ENCODE peak calls at places on chromosomes 2 and 18, in ten cellular contexts. One of them, this sample, is unnamed.

GRCh38 chr2:217901826-217902225 is 101.0 kb downstream of the TNS1 start:
- DNase-seq in GM03348: peak
- DNase-seq in BE2C: no peak
- DNase-seq in NCI-H1417: no peak
- DNase-seq in A549: peak
- DNase-seq in GM06990: no peak
- DNase-seq in NCI-H748 treated with DMSO at 0.1 percent for 48 hours: no peak
- DNase-seq in uterus: peak
- DNase-seq in heart right ventricle: no peak
- DNase-seq in C1 segment of cervical spinal cord: no peak
- DNase-seq in this sample: peak

GRCh38 chr2:121824264-121824663 is 68.8 kb downstream of the TSN start:
- DNase-seq in uterus: no peak
- DNase-seq in heart right ventricle: no peak
- DNase-seq in NCI-H1417: no peak
- DNase-seq in BE2C: no peak
- DNase-seq in C1 segment of cervical spinal cord: no peak
- DNase-seq in GM03348: no peak
- DNase-seq in A549: no peak
- DNase-seq in NCI-H748 treated with DMSO at 0.1 percent for 48 hours: no peak
- DNase-seq in GM06990: no peak
- DNase-seq in this sample: no peak

GRCh38 chr18:79903071-79903635 is 48.3 kb downstream of the SLC66A2 start:
- DNase-seq in GM03348: peak
- DNase-seq in A549: no peak
- DNase-seq in BE2C: no peak
- DNase-seq in C1 segment of cervical spinal cord: no peak
- DNase-seq in GM06990: no peak
- DNase-seq in heart right ventricle: no peak
- DNase-seq in uterus: no peak
- DNase-seq in NCI-H748 treated with DMSO at 0.1 percent for 48 hours: no peak
- DNase-seq in NCI-H1417: no peak
- DNase-seq in this sample: peak

GRCh38 chr2:42105330-42106256 is 57.8 kb downstream of the PKDCC start:
- DNase-seq in heart right ventricle: no peak
- DNase-seq in NCI-H748 treated with DMSO at 0.1 percent for 48 hours: no peak
- DNase-seq in BE2C: no peak
- DNase-seq in NCI-H1417: peak
- DNase-seq in uterus: no peak
- DNase-seq in GM03348: no peak
- DNase-seq in A549: no peak
- DNase-seq in GM06990: peak
- DNase-seq in C1 segment of cervical spinal cord: no peak
- DNase-seq in this sample: no peak

GRCh38 chr2:234863043-234863934 is 88.5 kb upstream of the SH3BP4 start:
- DNase-seq in GM03348: peak
- DNase-seq in A549: peak
- DNase-seq in NCI-H1417: no peak
- DNase-seq in NCI-H748 treated with DMSO at 0.1 percent for 48 hours: no peak
- DNase-seq in heart right ventricle: peak
- DNase-seq in GM06990: no peak
- DNase-seq in uterus: peak
- DNase-seq in BE2C: peak
- DNase-seq in C1 segment of cervical spinal cord: peak
- DNase-seq in this sample: peak

GRCh38 chr2:146850746-146851145 is 994.1 kb upstream of the ACVR2A start:
- DNase-seq in BE2C: no peak
- DNase-seq in uterus: no peak
- DNase-seq in NCI-H748 treated with DMSO at 0.1 percent for 48 hours: no peak
- DNase-seq in GM03348: no peak
- DNase-seq in NCI-H1417: no peak
- DNase-seq in heart right ventricle: no peak
- DNase-seq in C1 segment of cervical spinal cord: no peak
- DNase-seq in GM06990: no peak
- DNase-seq in A549: no peak
- DNase-seq in this sample: no peak

GRCh38 chr2:168583710-168584521 is 127.8 kb downstream of the CERS6 start:
- DNase-seq in uterus: peak
- DNase-seq in GM03348: peak
- DNase-seq in NCI-H1417: peak
- DNase-seq in NCI-H748 treated with DMSO at 0.1 percent for 48 hours: no peak
- DNase-seq in heart right ventricle: no peak
- DNase-seq in A549: no peak
- DNase-seq in GM06990: no peak
- DNase-seq in C1 segment of cervical spinal cord: no peak
- DNase-seq in BE2C: no peak
- DNase-seq in this sample: no peak

GRCh38 chr2:46481541-46482193 is 2.3 kb downstream of the TMEM247 start:
- DNase-seq in uterus: no peak
- DNase-seq in heart right ventricle: no peak
- DNase-seq in GM06990: no peak
- DNase-seq in BE2C: no peak
- DNase-seq in NCI-H748 treated with DMSO at 0.1 percent for 48 hours: peak
- DNase-seq in NCI-H1417: peak
- DNase-seq in C1 segment of cervical spinal cord: no peak
- DNase-seq in GM03348: peak
- DNase-seq in A549: peak
- DNase-seq in this sample: no peak

GRCh38 chr2:48496867-48497266 is 33.1 kb upstream of the STON1 start:
- DNase-seq in BE2C: no peak
- DNase-seq in NCI-H748 treated with DMSO at 0.1 percent for 48 hours: no peak
- DNase-seq in NCI-H1417: no peak
- DNase-seq in uterus: no peak
- DNase-seq in GM06990: no peak
- DNase-seq in heart right ventricle: no peak
- DNase-seq in C1 segment of cervical spinal cord: no peak
- DNase-seq in A549: no peak
- DNase-seq in GM03348: peak
- DNase-seq in this sample: no peak

GRCh38 chr2:82675186-82675585 is 1783.9 kb downstream of the SUCLG1 start:
- DNase-seq in C1 segment of cervical spinal cord: no peak
- DNase-seq in NCI-H1417: no peak
- DNase-seq in BE2C: no peak
- DNase-seq in uterus: no peak
- DNase-seq in NCI-H748 treated with DMSO at 0.1 percent for 48 hours: no peak
- DNase-seq in GM06990: no peak
- DNase-seq in GM03348: no peak
- DNase-seq in heart right ventricle: no peak
- DNase-seq in A549: no peak
- DNase-seq in this sample: no peak

GRCh38 chr2:47541848-47542450 is 139.0 kb downstream of the MSH2 start:
- DNase-seq in NCI-H1417: peak
- DNase-seq in GM03348: no peak
- DNase-seq in uterus: no peak
- DNase-seq in heart right ventricle: no peak
- DNase-seq in C1 segment of cervical spinal cord: peak
- DNase-seq in BE2C: no peak
- DNase-seq in A549: no peak
- DNase-seq in NCI-H748 treated with DMSO at 0.1 percent for 48 hours: no peak
- DNase-seq in GM06990: no peak
- DNase-seq in this sample: no peak

GRCh38 chr2:1660656-1661650 is 83.4 kb downstream of the PXDN start:
- DNase-seq in NCI-H748 treated with DMSO at 0.1 percent for 48 hours: no peak
- DNase-seq in A549: no peak
- DNase-seq in C1 segment of cervical spinal cord: no peak
- DNase-seq in uterus: no peak
- DNase-seq in NCI-H1417: no peak
- DNase-seq in GM03348: no peak
- DNase-seq in GM06990: no peak
- DNase-seq in BE2C: no peak
- DNase-seq in heart right ventricle: no peak
- DNase-seq in this sample: peak

GRCh38 chr18:74284501-74285004 is 7.2 kb downstream of the CYB5A start:
- DNase-seq in NCI-H748 treated with DMSO at 0.1 percent for 48 hours: peak
- DNase-seq in C1 segment of cervical spinal cord: peak
- DNase-seq in BE2C: no peak
- DNase-seq in GM03348: no peak
- DNase-seq in heart right ventricle: no peak
- DNase-seq in GM06990: no peak
- DNase-seq in uterus: peak
- DNase-seq in NCI-H1417: peak
- DNase-seq in A549: no peak
- DNase-seq in this sample: peak

GRCh38 chr2:232879618-232880494 is 9.8 kb downstream of the SNORC start:
- DNase-seq in BE2C: no peak
- DNase-seq in C1 segment of cervical spinal cord: no peak
- DNase-seq in GM03348: no peak
- DNase-seq in uterus: no peak
- DNase-seq in A549: no peak
- DNase-seq in NCI-H1417: no peak
- DNase-seq in heart right ventricle: no peak
- DNase-seq in NCI-H748 treated with DMSO at 0.1 percent for 48 hours: no peak
- DNase-seq in GM06990: no peak
- DNase-seq in this sample: peak

GRCh38 chr2:2904721-2905340 is 472.8 kb downstream of the EIPR1 start:
- DNase-seq in heart right ventricle: no peak
- DNase-seq in C1 segment of cervical spinal cord: no peak
- DNase-seq in NCI-H748 treated with DMSO at 0.1 percent for 48 hours: no peak
- DNase-seq in BE2C: peak
- DNase-seq in uterus: no peak
- DNase-seq in GM06990: no peak
- DNase-seq in A549: no peak
- DNase-seq in NCI-H1417: no peak
- DNase-seq in GM03348: no peak
- DNase-seq in this sample: no peak

GRCh38 chr2:31253344-31254155 is 19.6 kb downstream of the EHD3 start:
- DNase-seq in uterus: no peak
- DNase-seq in NCI-H748 treated with DMSO at 0.1 percent for 48 hours: no peak
- DNase-seq in GM03348: no peak
- DNase-seq in A549: no peak
- DNase-seq in heart right ventricle: no peak
- DNase-seq in NCI-H1417: no peak
- DNase-seq in GM06990: peak
- DNase-seq in BE2C: no peak
- DNase-seq in C1 segment of cervical spinal cord: no peak
- DNase-seq in this sample: no peak

GRCh38 chr2:121071058-121071504 is 213.9 kb downstream of the TFCP2L1 start:
- DNase-seq in NCI-H748 treated with DMSO at 0.1 percent for 48 hours: peak
- DNase-seq in heart right ventricle: peak
- DNase-seq in NCI-H1417: peak
- DNase-seq in A549: peak
- DNase-seq in GM03348: peak
- DNase-seq in GM06990: no peak
- DNase-seq in BE2C: peak
- DNase-seq in uterus: peak
- DNase-seq in C1 segment of cervical spinal cord: peak
- DNase-seq in this sample: peak

GRCh38 chr2:21092308-21092869 is 31.4 kb upstream of the TDRD15 start:
- DNase-seq in GM06990: no peak
- DNase-seq in NCI-H748 treated with DMSO at 0.1 percent for 48 hours: no peak
- DNase-seq in NCI-H1417: no peak
- DNase-seq in A549: no peak
- DNase-seq in uterus: no peak
- DNase-seq in heart right ventricle: no peak
- DNase-seq in C1 segment of cervical spinal cord: no peak
- DNase-seq in GM03348: no peak
- DNase-seq in BE2C: no peak
- DNase-seq in this sample: no peak

GRCh38 chr2:5915926-5916325 is 223.7 kb downstream of the SOX11 start:
- DNase-seq in C1 segment of cervical spinal cord: no peak
- DNase-seq in GM03348: no peak
- DNase-seq in uterus: no peak
- DNase-seq in GM06990: no peak
- DNase-seq in heart right ventricle: no peak
- DNase-seq in BE2C: peak
- DNase-seq in NCI-H1417: peak
- DNase-seq in A549: no peak
- DNase-seq in NCI-H748 treated with DMSO at 0.1 percent for 48 hours: peak
- DNase-seq in this sample: no peak

GRCh38 chr2:73268368-73268830 is 15.9 kb downstream of the FBXO41 start:
- DNase-seq in BE2C: no peak
- DNase-seq in GM06990: no peak
- DNase-seq in heart right ventricle: no peak
- DNase-seq in C1 segment of cervical spinal cord: no peak
- DNase-seq in NCI-H748 treated with DMSO at 0.1 percent for 48 hours: no peak
- DNase-seq in uterus: no peak
- DNase-seq in A549: no peak
- DNase-seq in NCI-H1417: no peak
- DNase-seq in GM03348: no peak
- DNase-seq in this sample: no peak

GRCh38 chr2:120346667-120347358 is 877 bp downstream of the INHBB start:
- DNase-seq in GM06990: no peak
- DNase-seq in GM03348: peak
- DNase-seq in uterus: no peak
- DNase-seq in NCI-H748 treated with DMSO at 0.1 percent for 48 hours: peak
- DNase-seq in C1 segment of cervical spinal cord: peak
- DNase-seq in BE2C: no peak
- DNase-seq in heart right ventricle: no peak
- DNase-seq in A549: no peak
- DNase-seq in NCI-H1417: peak
- DNase-seq in this sample: no peak

GRCh38 chr2:185583058-185583816 is 155.4 kb upstream of the FSIP2 start:
- DNase-seq in C1 segment of cervical spinal cord: no peak
- DNase-seq in NCI-H748 treated with DMSO at 0.1 percent for 48 hours: no peak
- DNase-seq in GM03348: no peak
- DNase-seq in NCI-H1417: no peak
- DNase-seq in heart right ventricle: no peak
- DNase-seq in GM06990: no peak
- DNase-seq in BE2C: no peak
- DNase-seq in A549: peak
- DNase-seq in uterus: no peak
- DNase-seq in this sample: no peak

GRCh38 chr2:239152239-239152915 is 248.4 kb downstream of the HDAC4 start:
- DNase-seq in BE2C: no peak
- DNase-seq in GM06990: no peak
- DNase-seq in NCI-H1417: no peak
- DNase-seq in GM03348: no peak
- DNase-seq in NCI-H748 treated with DMSO at 0.1 percent for 48 hours: no peak
- DNase-seq in A549: no peak
- DNase-seq in heart right ventricle: no peak
- DNase-seq in uterus: peak
- DNase-seq in C1 segment of cervical spinal cord: no peak
- DNase-seq in this sample: no peak

GRCh38 chr2:235050992-235051351 is 99.2 kb downstream of the SH3BP4 start:
- DNase-seq in BE2C: peak
- DNase-seq in GM03348: peak
- DNase-seq in uterus: peak
- DNase-seq in GM06990: no peak
- DNase-seq in A549: no peak
- DNase-seq in heart right ventricle: peak
- DNase-seq in NCI-H1417: peak
- DNase-seq in C1 segment of cervical spinal cord: peak
- DNase-seq in NCI-H748 treated with DMSO at 0.1 percent for 48 hours: peak
- DNase-seq in this sample: peak

GRCh38 chr2:45823723-45824206 is 172.3 kb downstream of the PRKCE start:
- DNase-seq in A549: no peak
- DNase-seq in uterus: peak
- DNase-seq in BE2C: peak
- DNase-seq in GM03348: peak
- DNase-seq in C1 segment of cervical spinal cord: peak
- DNase-seq in GM06990: no peak
- DNase-seq in NCI-H748 treated with DMSO at 0.1 percent for 48 hours: peak
- DNase-seq in NCI-H1417: peak
- DNase-seq in heart right ventricle: peak
- DNase-seq in this sample: peak

GRCh38 chr2:241224068-241224850 is 35.8 kb downstream of the ANO7 start:
- DNase-seq in uterus: no peak
- DNase-seq in BE2C: peak
- DNase-seq in heart right ventricle: peak
- DNase-seq in GM03348: peak
- DNase-seq in GM06990: no peak
- DNase-seq in NCI-H748 treated with DMSO at 0.1 percent for 48 hours: no peak
- DNase-seq in A549: no peak
- DNase-seq in C1 segment of cervical spinal cord: peak
- DNase-seq in NCI-H1417: no peak
- DNase-seq in this sample: peak

GRCh38 chr2:44429034-44429433 is 67.3 kb downstream of the CAMKMT start:
- DNase-seq in GM03348: no peak
- DNase-seq in uterus: no peak
- DNase-seq in C1 segment of cervical spinal cord: no peak
- DNase-seq in NCI-H1417: no peak
- DNase-seq in heart right ventricle: no peak
- DNase-seq in GM06990: no peak
- DNase-seq in A549: peak
- DNase-seq in BE2C: no peak
- DNase-seq in NCI-H748 treated with DMSO at 0.1 percent for 48 hours: no peak
- DNase-seq in this sample: no peak

GRCh38 chr2:149894760-149895159 is 307.2 kb upstream of the MMADHC start:
- DNase-seq in heart right ventricle: no peak
- DNase-seq in C1 segment of cervical spinal cord: no peak
- DNase-seq in NCI-H1417: no peak
- DNase-seq in A549: no peak
- DNase-seq in GM06990: no peak
- DNase-seq in GM03348: no peak
- DNase-seq in NCI-H748 treated with DMSO at 0.1 percent for 48 hours: no peak
- DNase-seq in BE2C: no peak
- DNase-seq in uterus: no peak
- DNase-seq in this sample: no peak